ENCODE peak calls at places on chromosomes 3 and 15, in seven cellular contexts. One of them, this sample, is unnamed.

GRCh38 chr3:53641397-53641796 is 147.0 kb downstream of the CACNA1D start:
- DNase-seq in transverse colon: no peak
- DNase-seq in T-helper 1 cell: no peak
- DNase-seq in activated CD8-positive, alpha-beta memory T cell treated with anti-CD3 and anti-CD28 coated beads for 1 hour: no peak
- DNase-seq in chondrocyte: no peak
- DNase-seq in cardiac fibroblast: no peak
- DNase-seq in adipocyte: no peak
- DNase-seq in this sample: no peak

GRCh38 chr3:193190387-193190786 is 50.6 kb upstream of the PLAAT1 start:
- DNase-seq in adipocyte: no peak
- DNase-seq in transverse colon: no peak
- DNase-seq in cardiac fibroblast: peak; percentile 11
- DNase-seq in activated CD8-positive, alpha-beta memory T cell treated with anti-CD3 and anti-CD28 coated beads for 1 hour: no peak
- DNase-seq in chondrocyte: no peak
- DNase-seq in T-helper 1 cell: no peak
- DNase-seq in this sample: peak; percentile 21

GRCh38 chr3:62876064-62876463 is 848 bp upstream of the CADPS start:
- DNase-seq in chondrocyte: no peak
- DNase-seq in adipocyte: peak; percentile 27
- DNase-seq in T-helper 1 cell: no peak
- DNase-seq in cardiac fibroblast: peak; percentile 40
- DNase-seq in activated CD8-positive, alpha-beta memory T cell treated with anti-CD3 and anti-CD28 coated beads for 1 hour: no peak
- DNase-seq in transverse colon: peak; percentile 44
- DNase-seq in this sample: peak; percentile 56

GRCh38 chr3:158430968-158431367 is 140.0 kb upstream of the MLF1 start:
- DNase-seq in adipocyte: peak; percentile 19
- DNase-seq in transverse colon: no peak
- DNase-seq in T-helper 1 cell: no peak
- DNase-seq in chondrocyte: no peak
- DNase-seq in activated CD8-positive, alpha-beta memory T cell treated with anti-CD3 and anti-CD28 coated beads for 1 hour: no peak
- DNase-seq in cardiac fibroblast: peak; percentile 44
- DNase-seq in this sample: peak; percentile 5

GRCh38 chr15:92959219-92959618 is 59.1 kb downstream of the CHD2 start:
- DNase-seq in transverse colon: no peak
- DNase-seq in T-helper 1 cell: no peak
- DNase-seq in cardiac fibroblast: no peak
- DNase-seq in activated CD8-positive, alpha-beta memory T cell treated with anti-CD3 and anti-CD28 coated beads for 1 hour: no peak
- DNase-seq in chondrocyte: no peak
- DNase-seq in adipocyte: no peak
- DNase-seq in this sample: no peak

GRCh38 chr3:160678447-160678846 is 1.5 kb downstream of the ARL14 start:
- DNase-seq in transverse colon: peak; percentile 35
- DNase-seq in T-helper 1 cell: no peak
- DNase-seq in cardiac fibroblast: peak; percentile 18
- DNase-seq in adipocyte: peak; percentile 38
- DNase-seq in chondrocyte: no peak
- DNase-seq in activated CD8-positive, alpha-beta memory T cell treated with anti-CD3 and anti-CD28 coated beads for 1 hour: no peak
- DNase-seq in this sample: no peak

GRCh38 chr3:151863611-151864010 is 9.8 kb upstream of the SUCNR1 start:
- DNase-seq in chondrocyte: no peak
- DNase-seq in cardiac fibroblast: peak; percentile 55
- DNase-seq in adipocyte: peak; percentile 26
- DNase-seq in activated CD8-positive, alpha-beta memory T cell treated with anti-CD3 and anti-CD28 coated beads for 1 hour: no peak
- DNase-seq in T-helper 1 cell: no peak
- DNase-seq in transverse colon: no peak
- DNase-seq in this sample: peak; percentile 49

GRCh38 chr15:63234479-63234878 is 42.9 kb upstream of the APH1B start:
- DNase-seq in cardiac fibroblast: peak; percentile 87
- DNase-seq in chondrocyte: no peak
- DNase-seq in activated CD8-positive, alpha-beta memory T cell treated with anti-CD3 and anti-CD28 coated beads for 1 hour: no peak
- DNase-seq in transverse colon: peak; percentile 49
- DNase-seq in T-helper 1 cell: no peak
- DNase-seq in adipocyte: peak; percentile 65
- DNase-seq in this sample: peak; percentile 76

GRCh38 chr3:170163956-170164645 is 17.4 kb downstream of the PHC3 start:
- DNase-seq in activated CD8-positive, alpha-beta memory T cell treated with anti-CD3 and anti-CD28 coated beads for 1 hour: no peak
- DNase-seq in chondrocyte: no peak
- DNase-seq in transverse colon: no peak
- DNase-seq in cardiac fibroblast: no peak
- DNase-seq in T-helper 1 cell: no peak
- DNase-seq in adipocyte: peak; percentile 21
- DNase-seq in this sample: no peak

GRCh38 chr3:85316252-85316651 is 357.5 kb downstream of the CADM2 start:
- DNase-seq in adipocyte: no peak
- DNase-seq in activated CD8-positive, alpha-beta memory T cell treated with anti-CD3 and anti-CD28 coated beads for 1 hour: no peak
- DNase-seq in T-helper 1 cell: no peak
- DNase-seq in cardiac fibroblast: no peak
- DNase-seq in chondrocyte: no peak
- DNase-seq in transverse colon: no peak
- DNase-seq in this sample: no peak